ENCODE peak calls at places on chromosome 10, in eight cellular contexts. W, G, Y, D, P, A, X and T are unnamed samples.

GRCh38 chr10:80468002-80468401 is 13.9 kb downstream of the TSPAN14 start:
- DNase-seq in W (peak; percentile 79), G (peak; percentile 80), Y (peak; percentile 66), D (peak; percentile 89), P (no peak), A (no peak), X (peak; percentile 93), T (peak; percentile 59)

GRCh38 chr10:15521507-15521906 is 150.4 kb upstream of the FAM171A1 start:
- DNase-seq in W (no peak), G (no peak), Y (no peak), D (no peak), P (no peak), A (no peak), X (no peak), T (no peak)

GRCh38 chr10:34689053-34689452 is 126.0 kb downstream of the PARD3 start:
- DNase-seq in W (no peak), G (no peak), Y (no peak), D (no peak), P (no peak), A (no peak), X (no peak), T (no peak)

GRCh38 chr10:104329754-104330153 is 8.5 kb downstream of the ITPRIP start:
- DNase-seq in W (no peak), G (peak; percentile 64), Y (peak; percentile 28), D (no peak), P (peak; percentile 84), A (no peak), X (peak; percentile 1), T (no peak)

GRCh38 chr10:129335942-129336341 is 131.1 kb upstream of the MGMT start:
- DNase-seq in W (no peak), G (no peak), Y (no peak), D (no peak), P (no peak), A (no peak), X (no peak), T (no peak)

GRCh38 chr10:93916257-93917063 is 22.7 kb downstream of the SLC35G1 start:
- DNase-seq in W (no peak), G (no peak), Y (no peak), D (no peak), P (peak; percentile 24), A (peak; percentile 56), X (no peak), T (no peak)

GRCh38 chr10:93867481-93867880 is 26.3 kb upstream of the SLC35G1 start:
- DNase-seq in W (no peak), G (no peak), Y (no peak), D (no peak), P (no peak), A (no peak), X (no peak), T (no peak)

GRCh38 chr10:18699849-18700554 is 40.8 kb downstream of the ARL5B start:
- DNase-seq in W (no peak), G (no peak), Y (no peak), D (no peak), P (no peak), A (no peak), X (no peak), T (no peak)

GRCh38 chr10:61730671-61731070 is 67.9 kb downstream of the CABCOCO1 start:
- DNase-seq in W (no peak), G (no peak), Y (no peak), D (no peak), P (no peak), A (no peak), X (no peak), T (no peak)

GRCh38 chr10:89426230-89426868 is 12.0 kb downstream of the IFIT5 start:
- DNase-seq in W (no peak), G (no peak), Y (no peak), D (no peak), P (peak; percentile 50), A (peak; percentile 72), X (no peak), T (no peak)

GRCh38 chr10:30115391-30116253 is 56.2 kb upstream of the JCAD start:
- DNase-seq in W (no peak), G (no peak), Y (peak; percentile 38), D (peak; percentile 42), P (no peak), A (no peak), X (no peak), T (no peak)

GRCh38 chr10:13784067-13784466 is 197.3 kb downstream of the PRPF18 start:
- DNase-seq in W (no peak), G (no peak), Y (no peak), D (no peak), P (no peak), A (peak; percentile 43), X (no peak), T (no peak)

GRCh38 chr10:91194497-91195179 is 25.8 kb upstream of the PCGF5 start:
- DNase-seq in W (no peak), G (no peak), Y (no peak), D (no peak), P (no peak), A (no peak), X (no peak), T (no peak)

GRCh38 chr10:62582804-62583208 is 208.6 kb downstream of the ZNF365 start:
- DNase-seq in W (peak; percentile 71), G (peak; percentile 91), Y (peak; percentile 78), D (peak; percentile 37), P (peak; percentile 81), A (peak; percentile 30), X (peak; percentile 89), T (no peak)

GRCh38 chr10:91713471-91714072 is 80.7 kb upstream of the PPP1R3C start:
- DNase-seq in W (no peak), G (no peak), Y (no peak), D (no peak), P (no peak), A (no peak), X (no peak), T (no peak)

GRCh38 chr10:5927306-5927705 is 37.3 kb downstream of the FBH1 start:
- DNase-seq in W (no peak), G (no peak), Y (no peak), D (no peak), P (no peak), A (no peak), X (no peak), T (no peak)

DNA sequence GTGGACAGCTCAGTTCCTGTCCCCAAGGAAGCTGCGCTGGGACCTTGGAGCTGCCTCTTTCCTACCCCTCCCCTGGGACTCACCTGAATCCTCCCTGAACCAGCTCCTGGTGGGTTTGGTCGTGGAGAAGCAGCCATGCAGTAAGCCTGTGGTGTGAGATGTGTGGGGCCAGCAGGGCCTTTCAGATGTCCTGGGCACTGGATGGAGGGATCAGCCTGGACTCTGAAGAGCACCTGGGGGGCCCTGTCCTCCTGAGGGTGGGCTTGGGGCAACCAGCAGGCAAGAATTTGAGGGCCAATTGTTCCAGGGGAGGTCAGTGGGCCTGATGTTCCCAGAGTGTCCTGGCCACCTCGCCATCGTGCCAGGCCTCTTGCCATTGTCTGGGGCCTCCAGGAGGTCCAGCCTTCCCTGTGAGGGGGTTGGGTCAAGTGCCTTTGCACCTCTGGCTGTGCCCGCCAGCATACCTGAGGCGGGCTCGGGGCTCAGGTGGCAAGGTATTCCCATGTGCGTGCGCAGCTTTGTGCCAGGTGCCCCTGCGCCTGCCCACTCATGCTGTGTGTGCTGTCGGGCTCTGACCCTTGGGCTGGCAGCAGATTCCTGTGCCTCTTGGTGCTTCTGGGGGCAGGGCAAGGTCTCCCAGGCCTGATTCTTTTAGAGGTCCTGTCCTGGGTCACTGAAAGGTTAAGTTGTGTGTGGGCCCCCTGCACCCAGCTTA is 7.3 kb downstream of the TRIM8 start:
- DNase-seq in W (no peak), G (no peak), Y (no peak), D (no peak), P (no peak), A (no peak), X (peak; percentile 78), T (no peak)
- H3K4me1 ChIP-seq in W (peaks cover 79% of the 10 kb centered on the region), G (peaks cover 79% of the 10 kb centered on the region), Y (peaks cover 62% of the 10 kb centered on the region), D (peaks cover 94% of the 10 kb centered on the region), P (peaks cover 36% of the 10 kb centered on the region), A (peaks cover 37% of the 10 kb centered on the region), X (peaks cover 47% of the 10 kb centered on the region), T (peaks cover 8% of the 10 kb centered on the region)

GRCh38 chr10:128116851-128117615 is 9.2 kb downstream of the MKI67 start:
- DNase-seq in W (no peak), G (no peak), Y (no peak), D (no peak), P (no peak), A (no peak), X (no peak), T (no peak)
- TF ChIP-seq CTCF in W (no peak), G (no peak), Y (no peak), D (no peak), P (peak; percentile 22), A (no peak), X (no peak), T (peak; percentile 35)

GRCh38 chr10:109183366-109183765 is 739.9 kb downstream of the XPNPEP1 start:
- DNase-seq in W (no peak), G (no peak), Y (no peak), D (no peak), P (peak; percentile 4), A (no peak), X (no peak), T (no peak)

GRCh38 chr10:109191823-109192222 is 731.5 kb downstream of the XPNPEP1 start:
- DNase-seq in W (no peak), G (no peak), Y (no peak), D (no peak), P (no peak), A (no peak), X (no peak), T (no peak)

GRCh38 chr10:109191341-109191740 is 732.0 kb downstream of the XPNPEP1 start:
- DNase-seq in W (no peak), G (no peak), Y (no peak), D (no peak), P (no peak), A (no peak), X (no peak), T (no peak)

GRCh38 chr10:109187677-109188076 is 735.6 kb downstream of the XPNPEP1 start:
- DNase-seq in W (no peak), G (no peak), Y (no peak), D (no peak), P (no peak), A (no peak), X (no peak), T (no peak)
- H3K9me3 ChIP-seq in W (peaks cover 81% of the 10 kb centered on the region), G (peaks cover 21% of the 10 kb centered on the region), Y (peaks cover 64% of the 10 kb centered on the region), D (no peaks in the 10 kb centered on the region), P (peaks cover 15% of the 10 kb centered on the region), A (peaks cover 6% of the 10 kb centered on the region), X (peaks cover 24% of the 10 kb centered on the region), T (no peaks in the 10 kb centered on the region)

DNA sequence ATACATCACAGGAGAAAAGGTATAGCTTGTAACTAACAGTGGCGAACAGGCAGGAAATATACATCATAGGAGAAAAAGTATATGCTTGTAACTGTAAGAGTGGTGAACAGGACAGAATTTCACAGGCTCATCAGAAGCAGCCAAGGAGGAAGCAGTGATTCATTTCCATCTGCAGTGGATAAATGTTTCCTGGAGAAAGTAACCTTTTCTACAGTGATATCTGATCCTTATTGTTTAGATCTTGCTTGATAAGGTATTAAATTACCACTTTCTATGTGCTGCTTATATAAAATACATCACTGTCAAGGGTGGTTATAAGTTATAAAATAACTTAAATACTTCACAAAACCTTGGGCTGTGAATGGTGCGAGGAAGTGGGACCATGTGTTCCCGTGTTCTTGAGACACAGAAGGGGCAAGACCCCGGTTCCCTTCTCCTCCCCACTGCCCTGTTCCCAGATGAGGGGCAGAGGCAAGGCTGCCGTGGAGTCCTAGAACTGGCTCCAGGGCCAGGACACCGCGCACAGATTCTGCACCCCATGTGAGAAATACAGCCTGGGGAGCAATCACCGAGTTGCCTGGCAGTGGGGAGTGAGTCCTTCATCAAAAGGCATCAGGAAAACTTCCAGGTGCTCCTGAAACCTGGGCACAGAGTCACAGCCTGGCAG is 135.2 kb downstream of the DIP2C start:
- DNase-seq in W (no peak), G (no peak), Y (no peak), D (peak; percentile 0), P (no peak), A (no peak), X (no peak), T (no peak)
- H3K4me1 ChIP-seq in W (peaks cover 28% of the 10 kb centered on the region), G (peaks cover 73% of the 10 kb centered on the region), Y (no peaks in the 10 kb centered on the region), D (peaks cover 10% of the 10 kb centered on the region), P (no peaks in the 10 kb centered on the region), A (no peaks in the 10 kb centered on the region), X (peaks cover 8% of the 10 kb centered on the region), T (peaks cover 3% of the 10 kb centered on the region)

GRCh38 chr10:122051609-122052385 is 62.8 kb downstream of the TACC2 start:
- DNase-seq in W (peak; percentile 38), G (peak; percentile 80), Y (peak; percentile 64), D (peak; percentile 82), P (peak; percentile 73), A (peak; percentile 73), X (no peak), T (peak; percentile 58)
- TF ChIP-seq CTCF in W (peak; percentile 68), G (no peak), Y (peak; percentile 65), D (peak; percentile 62), P (peak; percentile 78), A (peak; percentile 56), X (peak; percentile 57), T (peak; percentile 66)